ENCODE peak calls at places on chromosomes 7 and 10, in four cellular contexts. T is SK-N-DZ, H is endothelial cell, C is NCI-H1417. R is an unnamed sample.

GRCh38 chr10:114172776-114173555 is 1.0 kb downstream of the CCDC186 start:
- DNase-seq in T (no peak), H (no peak), C (peak), R (no peak)

GRCh38 chr10:60298408-60299389 is 91.0 kb downstream of the ANK3 start:
- DNase-seq in T (no peak), H (no peak), C (no peak), R (no peak)

GRCh38 chr10:79179404-79180309 is 110.9 kb downstream of the ZMIZ1 start:
- DNase-seq in T (peak), H (peak), C (peak), R (no peak)

GRCh38 chr7:129845178-129845971 is 107.4 kb downstream of the UBE2H start:
- DNase-seq in T (no peak), H (no peak), C (no peak), R (no peak)

GRCh38 chr10:110225756-110226554 is 18.6 kb downstream of the MXI1 start:
- DNase-seq in T (peak), H (peak), C (peak), R (peak)

GRCh38 chr7:43112941-43113621 is 634 bp downstream of the HECW1 start:
- DNase-seq in T (peak), H (peak), C (peak), R (no peak)

GRCh38 chr7:107879400-107880035 is 11.5 kb upstream of the DLD start:
- DNase-seq in T (peak), H (peak), C (peak), R (no peak)

GRCh38 chr7:30163231-30163894 is 28.6 kb downstream of the MTURN start:
- DNase-seq in T (no peak), H (no peak), C (peak), R (no peak)

GRCh38 chr7:132328760-132329159 is 247.5 kb downstream of the PLXNA4 start:
- DNase-seq in T (no peak), H (no peak), C (peak), R (no peak)

GRCh38 chr7:24521917-24522583 is 51.2 kb upstream of the PALS2 start:
- DNase-seq in T (no peak), H (no peak), C (no peak), R (no peak)

GRCh38 chr10:35007858-35008301 is 82.3 kb downstream of the CUL2 start:
- DNase-seq in T (no peak), H (no peak), C (no peak), R (no peak)

GRCh38 chr10:73388228-73388627 is 25.6 kb downstream of the ANXA7 start:
- DNase-seq in T (no peak), H (no peak), C (no peak), R (no peak)

GRCh38 chr7:109235316-109235715 is 665.6 kb downstream of the DNAJB9 start:
- DNase-seq in T (no peak), H (no peak), C (no peak), R (no peak)

GRCh38 chr7:127588697-127589482 is 679 bp downstream of the ARF5 start:
- DNase-seq in T (peak), H (peak), C (peak), R (peak)

GRCh38 chr7:15889501-15889900 is 203.0 kb upstream of the MEOX2 start:
- DNase-seq in T (peak), H (peak), C (no peak), R (no peak)

GRCh38 chr7:12458520-12459131 is 55.0 kb upstream of the VWDE start:
- DNase-seq in T (peak), H (peak), C (peak), R (no peak)

GRCh38 chr7:37943905-37944736 is 23.7 kb downstream of the EPDR1 start:
- DNase-seq in T (no peak), H (no peak), C (no peak), R (no peak)

GRCh38 chr10:126521354-126521753 is 133.1 kb upstream of the ADAM12 start:
- DNase-seq in T (no peak), H (no peak), C (no peak), R (no peak)

GRCh38 chr10:105354010-105354409 is 712.9 kb downstream of the SORCS3 start:
- DNase-seq in T (no peak), H (no peak), C (no peak), R (no peak)

GRCh38 chr7:23261843-23262452 is 15.4 kb downstream of the GPNMB start:
- DNase-seq in T (peak), H (peak), C (peak), R (no peak)

GRCh38 chr7:158947627-158948026 is 91.3 kb downstream of the DYNC2I1 start:
- DNase-seq in T (no peak), H (no peak), C (no peak), R (no peak)

GRCh38 chr7:155947051-155947450 is 134.8 kb upstream of the SHH start:
- DNase-seq in T (no peak), H (no peak), C (no peak), R (no peak)

GRCh38 chr10:112915590-112916572 is 34.2 kb upstream of the TCF7L2 start:
- DNase-seq in T (no peak), H (no peak), C (no peak), R (no peak)

R was measured in occipital lobe.